ENCODE peak calls at places on chromosome 15, in seven cellular contexts. I, Y, H, B, D, W and L are unnamed samples.

GRCh38 chr15:75648156-75649000 is 666 bp downstream of the SNX33 start:
- DNase-seq in D (no peak), B (peak), W (peak), Y (peak), I (no peak), H (no peak), L (peak)

GRCh38 chr15:90419738-90420487 is 31.9 kb downstream of the IQGAP1 start:
- DNase-seq in H (no peak), Y (no peak), W (no peak), B (no peak), D (no peak), I (no peak), L (peak)

GRCh38 chr15:98525625-98526024 is 122.7 kb upstream of the IGF1R start:
- DNase-seq in Y (no peak), D (no peak), H (no peak), I (no peak), W (no peak), B (no peak), L (peak)

GRCh38 chr15:60918234-60918964 is 310.7 kb downstream of the RORA start:
- DNase-seq in I (no peak), D (no peak), Y (peak), H (no peak), B (no peak), W (no peak), L (no peak)

GRCh38 chr15:78508272-78508671 is 895 bp downstream of the HYKK start:
- DNase-seq in B (no peak), W (no peak), D (no peak), H (no peak), Y (no peak), I (no peak), L (no peak)

GRCh38 chr15:68632101-68632500 is 53.3 kb downstream of the CORO2B start:
- DNase-seq in I (no peak), D (no peak), H (no peak), W (no peak), Y (no peak), B (no peak), L (no peak)

GRCh38 chr15:84782346-84782745 is 34.0 kb downstream of the ZNF592 start:
- DNase-seq in W (no peak), D (no peak), Y (no peak), I (no peak), H (no peak), B (no peak), L (no peak)

GRCh38 chr15:72011291-72011940 is 106.5 kb downstream of the MYO9A start:
- DNase-seq in W (no peak), B (no peak), I (no peak), D (no peak), H (no peak), Y (no peak), L (no peak)

GRCh38 chr15:90598053-90598577 is 68.4 kb downstream of the CRTC3 start:
- DNase-seq in B (no peak), D (no peak), H (no peak), W (peak), I (no peak), Y (peak), L (no peak)

GRCh38 chr15:67142142-67143092 is 77.0 kb downstream of the SMAD3 start:
- DNase-seq in Y (no peak), D (no peak), W (no peak), I (no peak), H (no peak), B (no peak), L (peak)

GRCh38 chr15:60355148-60355857 is 42.5 kb downstream of the ANXA2 start:
- DNase-seq in H (no peak), D (no peak), Y (no peak), I (no peak), W (no peak), B (no peak), L (no peak)

GRCh38 chr15:37070686-37071085 is 29.7 kb downstream of the MEIS2 start:
- DNase-seq in W (no peak), D (no peak), B (no peak), Y (no peak), H (no peak), I (no peak), L (no peak)

GRCh38 chr15:80512729-80513670 is 108.8 kb downstream of the ARNT2 start:
- DNase-seq in B (no peak), W (peak), H (no peak), D (no peak), Y (no peak), I (no peak), L (no peak)

GRCh38 chr15:94631608-94632007 is 400.2 kb downstream of the MCTP2 start:
- DNase-seq in W (no peak), D (no peak), Y (no peak), H (no peak), B (no peak), I (no peak), L (no peak)

GRCh38 chr15:36432162-36432561 is 147.3 kb upstream of the CDIN1 start:
- DNase-seq in Y (no peak), B (no peak), W (no peak), D (no peak), H (no peak), I (no peak), L (peak)

GRCh38 chr15:64521726-64522164 is 61.4 kb downstream of the ZNF609 start:
- DNase-seq in B (no peak), H (no peak), D (no peak), I (no peak), W (peak), Y (peak), L (peak)

GRCh38 chr15:67839358-67839928 is 402 bp downstream of the RNU6-1 start:
- DNase-seq in W (peak), I (no peak), H (no peak), D (no peak), Y (no peak), B (no peak), L (peak)

GRCh38 chr15:65249641-65250040 is 37.0 kb downstream of the PARP16 start:
- DNase-seq in W (no peak), H (no peak), B (no peak), I (peak), D (no peak), Y (no peak), L (no peak)

GRCh38 chr15:43534897-43535296 is 17.5 kb downstream of the MAP1A start:
- DNase-seq in Y (no peak), W (no peak), B (no peak), I (no peak), H (no peak), D (no peak), L (no peak)

GRCh38 chr15:81188354-81188753 is 8.3 kb upstream of the IL16 start:
- DNase-seq in W (no peak), H (no peak), B (no peak), Y (no peak), D (no peak), I (no peak), L (no peak)

GRCh38 chr15:68464451-68465090 is 32.6 kb upstream of the ITGA11 start:
- DNase-seq in Y (no peak), D (no peak), H (no peak), B (no peak), W (no peak), I (no peak), L (peak)

GRCh38 chr15:78923480-78924360 is 21.1 kb downstream of the CTSH start:
- DNase-seq in Y (no peak), H (no peak), W (no peak), I (no peak), D (no peak), B (no peak), L (no peak)

GRCh38 chr15:89051875-89052274 is 36.4 kb upstream of the ABHD2 start:
- DNase-seq in B (no peak), H (no peak), D (no peak), I (no peak), Y (no peak), W (no peak), L (peak)

GRCh38 chr15:69849232-69849610 is 248.5 kb downstream of the TLE3 start:
- DNase-seq in H (no peak), B (no peak), D (no peak), I (no peak), W (no peak), Y (no peak), L (no peak)

GRCh38 chr15:78944202-78944625 is 632 bp downstream of the CTSH start:
- DNase-seq in W (no peak), I (no peak), Y (peak), D (no peak), H (no peak), B (no peak), L (no peak)

GRCh38 chr15:41698779-41699178 is 38.6 kb downstream of the MGA start:
- DNase-seq in I (no peak), B (no peak), D (no peak), H (no peak), Y (no peak), W (no peak), L (peak)

GRCh38 chr15:92290359-92290992 is 103.2 kb upstream of the ST8SIA2 start:
- DNase-seq in D (no peak), H (no peak), W (no peak), B (no peak), Y (no peak), I (no peak), L (no peak)

GRCh38 chr15:64464271-64465005 is 4.1 kb downstream of the ZNF609 start:
- DNase-seq in I (no peak), W (no peak), D (no peak), H (no peak), Y (no peak), B (no peak), L (peak)